ENCODE peak calls at places on chromosome 5, in four cellular contexts. Z is Peyer's patch, M is Karpas-422, L is adrenal gland. H is an unnamed sample.
A peak's percentile ranks its signal among the peaks of the same experiment; 100 is the strongest.

GRCh38 chr5:38923661-38924451 is 78.0 kb downstream of the OSMR start:
- DNase-seq in Z (no peak), M (no peak), L (no peak), H (no peak)

GRCh38 chr5:19240150-19240549 is 747.9 kb downstream of the CDH18 start:
- DNase-seq in Z (no peak), M (no peak), L (peak; percentile 21), H (no peak)

GRCh38 chr5:32170303-32171170 is 3.6 kb downstream of the GOLPH3 start:
- DNase-seq in Z (no peak), M (no peak), L (no peak), H (no peak)

GRCh38 chr5:52895070-52895469 is 94.1 kb upstream of the ITGA2 start:
- DNase-seq in Z (no peak), M (no peak), L (peak; percentile 27), H (no peak)

GRCh38 chr5:128227984-128228383 is 144.4 kb downstream of the SLC12A2 start:
- DNase-seq in Z (no peak), M (no peak), L (no peak), H (no peak)

GRCh38 chr5:112388739-112389138 is 30.3 kb downstream of the EPB41L4A start:
- DNase-seq in Z (no peak), M (no peak), L (no peak), H (no peak)

GRCh38 chr5:68522863-68523262 is 307.3 kb downstream of the PIK3R1 start:
- DNase-seq in Z (no peak), M (no peak), L (no peak), H (no peak)

GRCh38 chr5:39256472-39256871 is 37.1 kb upstream of the FYB1 start:
- DNase-seq in Z (no peak), M (no peak), L (no peak), H (no peak)

GRCh38 chr5:14071433-14071832 is 71.7 kb upstream of the TRIO start:
- DNase-seq in Z (no peak), M (no peak), L (no peak), H (no peak)

GRCh38 chr5:45411971-45412612 is 284.1 kb downstream of the HCN1 start:
- DNase-seq in Z (no peak), M (no peak), L (no peak), H (no peak)

GRCh38 chr5:95725937-95726810 is 5.0 kb upstream of the RHOBTB3 start:
- DNase-seq in Z (no peak), M (no peak), L (no peak), H (no peak)

GRCh38 chr5:61184708-61185107 is 22.4 kb upstream of the SMIM15 start:
- DNase-seq in Z (no peak), M (no peak), L (no peak), H (no peak)

GRCh38 chr5:132674671-132675506 is 1.1 kb downstream of the IL4 start:
- DNase-seq in Z (no peak), M (no peak), L (no peak), H (no peak)

GRCh38 chr5:87319469-87319868 is 51.8 kb downstream of the RASA1 start:
- DNase-seq in Z (no peak), M (no peak), L (no peak), H (no peak)

GRCh38 chr5:111461261-111461671 is 51.1 kb downstream of the STARD4 start:
- DNase-seq in Z (no peak), M (peak; percentile 56), L (no peak), H (no peak)

GRCh38 chr5:154267516-154267915 is 77.0 kb downstream of the GALNT10 start:
- DNase-seq in Z (no peak), M (no peak), L (no peak), H (no peak)

GRCh38 chr5:154268073-154268472 is 77.5 kb downstream of the GALNT10 start:
- DNase-seq in Z (no peak), M (no peak), L (no peak), H (no peak)

GRCh38 chr5:154264549-154265196 is 74.1 kb downstream of the GALNT10 start:
- DNase-seq in Z (no peak), M (no peak), L (no peak), H (no peak)

GRCh38 chr5:154262376-154262775 is 71.8 kb downstream of the GALNT10 start:
- DNase-seq in Z (no peak), M (no peak), L (no peak), H (no peak)

DNA sequence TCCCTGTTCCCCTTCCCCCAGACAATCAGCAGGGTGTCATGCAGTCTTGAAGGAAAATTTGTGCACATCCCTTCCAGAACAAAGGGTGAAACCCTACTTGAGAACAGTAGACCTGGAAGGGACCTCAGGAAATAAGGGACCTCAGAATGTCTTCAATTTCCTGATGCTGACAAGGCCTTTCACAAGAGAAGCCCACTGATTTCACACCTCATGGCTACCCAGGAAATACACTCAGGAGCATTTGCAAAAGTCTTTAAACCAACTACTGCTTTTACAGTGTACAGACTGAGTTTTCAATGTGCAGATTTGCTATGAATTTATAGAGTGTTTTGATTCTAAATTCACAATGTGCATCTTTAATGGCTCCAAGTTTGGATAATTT is 74.7 kb downstream of the GALNT10 start:
- DNase-seq in Z (no peak), M (no peak), L (no peak), H (no peak)
- H3K27ac ChIP-seq in Z (no peak overlapping the region), M (no peak overlapping the region), L (no peak overlapping the region), H (no peak overlapping the region)

DNA sequence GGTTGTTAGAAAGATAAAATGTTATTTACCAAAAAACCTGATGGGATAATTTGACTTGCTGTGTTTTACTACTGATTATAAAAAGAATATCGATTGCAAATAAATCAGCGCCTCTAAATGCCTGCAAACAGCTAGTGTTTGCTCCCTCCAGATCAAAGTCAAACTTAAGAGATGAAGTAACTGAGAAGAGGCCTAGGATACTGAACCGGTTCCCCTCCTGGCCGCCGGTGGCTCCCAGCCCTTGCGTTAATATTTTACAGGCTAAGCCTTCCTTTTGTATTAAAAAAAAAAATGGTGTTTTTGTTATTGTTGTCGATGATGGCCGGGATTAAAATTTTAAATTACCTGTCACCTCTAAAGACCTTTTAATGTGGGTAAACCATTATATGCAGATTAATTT is 2.6 kb downstream of the IRX1 start:
- DNase-seq in Z (no peak), M (no peak), L (no peak), H (no peak)
- H3K4me3 ChIP-seq in Z (no peak overlapping the region), M (no peak overlapping the region), L (no peak overlapping the region), H (no peak overlapping the region)

DNA sequence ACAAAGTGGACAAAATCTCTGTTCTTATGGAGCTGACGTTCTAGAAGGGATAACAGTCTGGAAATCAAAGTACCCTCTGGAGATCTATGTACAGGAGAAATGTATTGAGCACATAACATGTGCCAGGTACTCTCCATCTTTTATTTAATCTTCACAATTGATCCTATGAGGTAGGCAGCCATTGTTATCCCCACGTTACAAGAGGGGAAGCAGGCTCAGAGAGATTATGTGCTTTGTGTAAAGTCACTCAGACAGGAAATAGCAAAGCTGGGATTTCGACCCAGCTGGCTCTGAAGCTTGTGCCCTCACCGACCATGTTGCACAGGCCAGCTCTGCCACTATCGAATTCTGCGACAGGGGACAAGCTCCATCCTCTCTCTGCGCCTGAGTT is 21.5 kb downstream of the PDGFRB start:
- DNase-seq in Z (no peak), M (no peak), L (no peak), H (no peak)
- H3K36me3 ChIP-seq in Z (no peaks in the 10 kb centered on the region), M (no peaks in the 10 kb centered on the region), L (peaks cover 3% of the 10 kb centered on the region), H (no peaks in the 10 kb centered on the region)

GRCh38 chr5:142222235-142222880 is 102.5 kb downstream of the SPRY4 start:
- DNase-seq in Z (no peak), M (peak; percentile 33), L (no peak), H (no peak)
- H3K27ac ChIP-seq in Z (no peak overlapping the region), M (no peak overlapping the region), L (no peak overlapping the region), H (no peak overlapping the region)

GRCh38 chr5:80962630-80963520 is 2.7 kb downstream of the RASGRF2 start:
- DNase-seq in Z (no peak), M (no peak), L (no peak), H (no peak)
- H3K4me3 ChIP-seq in Z (no peak overlapping the region), M (peak overlapping the region; percentile 24), L (no peak overlapping the region), H (peak overlapping the region; percentile 27)

GRCh38 chr5:116468583-116468982 is 106.0 kb downstream of the SEMA6A start:
- DNase-seq in Z (no peak), M (no peak), L (no peak), H (no peak)
- H3K36me3 ChIP-seq in Z (no peaks in the 10 kb centered on the region), M (no peaks in the 10 kb centered on the region), L (peaks cover 50% of the 10 kb centered on the region), H (no peaks in the 10 kb centered on the region)